ENCODE peak calls at places on chromosome 20, in eight cellular contexts. One of them, this sample, is unnamed.
A peak's percentile ranks its signal among the peaks of the same experiment; 100 is the strongest.

GRCh38 chr20:19017104-19017690 is 195.2 kb upstream of the SLC24A3 start:
- DNase-seq in WTC11: no peak
- DNase-seq in central memory CD8-positive, alpha-beta T cell: no peak
- DNase-seq in neural crest cell: no peak
- DNase-seq in SW 1271: no peak
- DNase-seq in activated T-cell treated with anti-CD3 and anti-CD28 coated beads for 1 hour: no peak
- DNase-seq in kidney glomerular epithelial cell: no peak
- DNase-seq in HT-29: no peak
- DNase-seq in this sample: no peak

GRCh38 chr20:23606652-23607049 is 934 bp upstream of the CST9 start:
- DNase-seq in WTC11: peak; percentile 91
- DNase-seq in central memory CD8-positive, alpha-beta T cell: peak; percentile 62
- DNase-seq in neural crest cell: peak; percentile 86
- DNase-seq in SW 1271: peak; percentile 22
- DNase-seq in activated T-cell treated with anti-CD3 and anti-CD28 coated beads for 1 hour: peak; percentile 40
- DNase-seq in kidney glomerular epithelial cell: peak; percentile 67
- DNase-seq in HT-29: peak; percentile 81
- DNase-seq in this sample: peak; percentile 43

GRCh38 chr20:63318391-63319163 is 25.6 kb downstream of the COL20A1 start:
- DNase-seq in WTC11: no peak
- DNase-seq in central memory CD8-positive, alpha-beta T cell: no peak
- DNase-seq in neural crest cell: no peak
- DNase-seq in SW 1271: no peak
- DNase-seq in activated T-cell treated with anti-CD3 and anti-CD28 coated beads for 1 hour: no peak
- DNase-seq in kidney glomerular epithelial cell: no peak
- DNase-seq in HT-29: no peak
- DNase-seq in this sample: no peak

GRCh38 chr20:25285856-25286798 is 38.2 kb downstream of the PYGB start:
- DNase-seq in WTC11: peak; percentile 5
- DNase-seq in central memory CD8-positive, alpha-beta T cell: no peak
- DNase-seq in neural crest cell: no peak
- DNase-seq in SW 1271: no peak
- DNase-seq in activated T-cell treated with anti-CD3 and anti-CD28 coated beads for 1 hour: no peak
- DNase-seq in kidney glomerular epithelial cell: no peak
- DNase-seq in HT-29: no peak
- DNase-seq in this sample: no peak

GRCh38 chr20:52312131-52312729 is 120.7 kb upstream of the ZFP64 start:
- DNase-seq in WTC11: peak; percentile 31
- DNase-seq in central memory CD8-positive, alpha-beta T cell: peak; percentile 41
- DNase-seq in neural crest cell: peak; percentile 55
- DNase-seq in SW 1271: no peak
- DNase-seq in activated T-cell treated with anti-CD3 and anti-CD28 coated beads for 1 hour: peak; percentile 38
- DNase-seq in kidney glomerular epithelial cell: peak; percentile 4
- DNase-seq in HT-29: peak; percentile 92
- DNase-seq in this sample: peak; percentile 48

GRCh38 chr20:2658414-2659354 is 5.3 kb downstream of the IDH3B start:
- DNase-seq in WTC11: no peak
- DNase-seq in central memory CD8-positive, alpha-beta T cell: no peak
- DNase-seq in neural crest cell: no peak
- DNase-seq in SW 1271: no peak
- DNase-seq in activated T-cell treated with anti-CD3 and anti-CD28 coated beads for 1 hour: no peak
- DNase-seq in kidney glomerular epithelial cell: no peak
- DNase-seq in HT-29: peak; percentile 28
- DNase-seq in this sample: peak; percentile 52

GRCh38 chr20:47354388-47354709 is 2.1 kb downstream of the ZMYND8 start:
- DNase-seq in WTC11: no peak
- DNase-seq in central memory CD8-positive, alpha-beta T cell: no peak
- DNase-seq in neural crest cell: no peak
- DNase-seq in SW 1271: no peak
- DNase-seq in activated T-cell treated with anti-CD3 and anti-CD28 coated beads for 1 hour: no peak
- DNase-seq in kidney glomerular epithelial cell: no peak
- DNase-seq in HT-29: peak; percentile 41
- DNase-seq in this sample: no peak

GRCh38 chr20:21237956-21238355 is 65.2 kb upstream of the XRN2 start:
- DNase-seq in WTC11: no peak
- DNase-seq in central memory CD8-positive, alpha-beta T cell: no peak
- DNase-seq in neural crest cell: no peak
- DNase-seq in SW 1271: no peak
- DNase-seq in activated T-cell treated with anti-CD3 and anti-CD28 coated beads for 1 hour: no peak
- DNase-seq in kidney glomerular epithelial cell: no peak
- DNase-seq in HT-29: no peak
- DNase-seq in this sample: no peak

GRCh38 chr20:5511505-5511904 is 194.8 kb upstream of the PROKR2 start:
- DNase-seq in WTC11: no peak
- DNase-seq in central memory CD8-positive, alpha-beta T cell: no peak
- DNase-seq in neural crest cell: no peak
- DNase-seq in SW 1271: no peak
- DNase-seq in activated T-cell treated with anti-CD3 and anti-CD28 coated beads for 1 hour: no peak
- DNase-seq in kidney glomerular epithelial cell: no peak
- DNase-seq in HT-29: no peak
- DNase-seq in this sample: no peak

This sample was measured in HFF-Myc.